ENCODE peak calls at places on chromosome 12, in eight cellular contexts. I is aorta; B is tibial nerve; T is neuronal stem cell; K is GM23338; Y is CD4-positive, CD25-positive, alpha-beta regulatory T cell; E is heart right ventricle; W is lower lobe of right lung. U is an unnamed sample. For H3K27me3, the result is how much of the 10 kb centered on the place peaks cover.

GRCh38 chr12:82099216-82099615 is 259.0 kb downstream of the CCDC59 start:
- DNase-seq in I (no peak), B (no peak), T (no peak), K (no peak), Y (no peak), E (no peak), W (no peak), U (no peak)

GRCh38 chr12:40106655-40107054 is 774 bp upstream of the SLC2A13 start:
- DNase-seq in I (no peak), B (no peak), T (no peak), K (peak), Y (no peak), E (no peak), W (no peak), U (no peak)

GRCh38 chr12:48765753-48766162 is 23.1 kb downstream of the ADCY6 start:
- DNase-seq in I (peak), B (no peak), T (no peak), K (no peak), Y (peak), E (no peak), W (no peak), U (no peak)

GRCh38 chr12:99282086-99282485 is 365.5 kb upstream of the GARIN6 start:
- DNase-seq in I (no peak), B (no peak), T (no peak), K (no peak), Y (no peak), E (no peak), W (no peak), U (no peak)

GRCh38 chr12:91871751-91872150 is 273.9 kb downstream of the BTG1 start:
- DNase-seq in I (no peak), B (no peak), T (no peak), K (no peak), Y (no peak), E (no peak), W (no peak), U (no peak)

GRCh38 chr12:69052613-69053408 is 119.8 kb upstream of the CPM start:
- DNase-seq in I (no peak), B (no peak), T (no peak), K (peak), Y (peak), E (no peak), W (no peak), U (no peak)

GRCh38 chr12:92493816-92494215 is 209.0 kb upstream of the PLEKHG7 start:
- DNase-seq in I (no peak), B (no peak), T (no peak), K (no peak), Y (peak), E (no peak), W (no peak), U (no peak)

GRCh38 chr12:1911598-1912575 is 6.6 kb downstream of the CACNA2D4 start:
- DNase-seq in I (peak), B (no peak), T (no peak), K (no peak), Y (no peak), E (no peak), W (peak), U (no peak)

GRCh38 chr12:130832561-130833209 is 6.4 kb downstream of the STX2 start:
- DNase-seq in I (no peak), B (no peak), T (no peak), K (no peak), Y (no peak), E (no peak), W (no peak), U (no peak)

GRCh38 chr12:11836282-11836963 is 186.9 kb downstream of the ETV6 start:
- DNase-seq in I (no peak), B (no peak), T (no peak), K (no peak), Y (no peak), E (no peak), W (peak), U (peak)

GRCh38 chr12:47509398-47509851 is 196.4 kb downstream of the RPAP3 start:
- DNase-seq in I (no peak), B (no peak), T (no peak), K (no peak), Y (no peak), E (no peak), W (no peak), U (no peak)

GRCh38 chr12:6647083-6647604 is at the start of gene ACRBP:
- DNase-seq in I (peak), B (peak), T (peak), K (peak), Y (peak), E (peak), W (peak), U (peak)

GRCh38 chr12:121513464-121514183 is 67.2 kb downstream of the KDM2B start:
- DNase-seq in I (no peak), B (no peak), T (no peak), K (peak), Y (peak), E (no peak), W (peak), U (peak)

GRCh38 chr12:15131462-15131861 is 89.8 kb downstream of the RERG start:
- DNase-seq in I (no peak), B (no peak), T (no peak), K (no peak), Y (no peak), E (no peak), W (no peak), U (no peak)

GRCh38 chr12:71092290-71092689 is 65.5 kb downstream of the TSPAN8 start:
- DNase-seq in I (no peak), B (no peak), T (no peak), K (no peak), Y (no peak), E (no peak), W (no peak), U (no peak)

GRCh38 chr12:59695379-59695778 is 99.5 kb downstream of the SLC16A7 start:
- DNase-seq in I (no peak), B (no peak), T (no peak), K (no peak), Y (no peak), E (no peak), W (no peak), U (no peak)

GRCh38 chr12:18323159-18323558 is 61.8 kb downstream of the PIK3C2G start:
- DNase-seq in I (no peak), B (no peak), T (no peak), K (no peak), Y (no peak), E (no peak), W (no peak), U (no peak)

GRCh38 chr12:122867701-122868461 is 28.0 kb downstream of the VPS37B start:
- DNase-seq in I (peak), B (no peak), T (no peak), K (peak), Y (no peak), E (peak), W (peak), U (peak)

GRCh38 chr12:76462668-76463224 is 96.8 kb downstream of the OSBPL8 start:
- DNase-seq in I (no peak), B (no peak), T (no peak), K (no peak), Y (no peak), E (no peak), W (no peak), U (no peak)

GRCh38 chr12:29889737-29890136 is 106.0 kb upstream of the TMTC1 start:
- DNase-seq in I (no peak), B (peak), T (peak), K (peak), Y (no peak), E (no peak), W (no peak), U (no peak)

GRCh38 chr12:3604281-3604680 is 113.3 kb downstream of the PRMT8 start:
- DNase-seq in I (peak), B (no peak), T (no peak), K (peak), Y (no peak), E (no peak), W (no peak), U (peak)

GRCh38 chr12:45130881-45131281 is 80.0 kb upstream of the DBX2 start:
- DNase-seq in I (peak), B (peak), T (peak), K (peak), Y (peak), E (peak), W (no peak), U (no peak)

GRCh38 chr12:18868673-18869072 is 130.8 kb downstream of the CAPZA3 start:
- DNase-seq in I (no peak), B (no peak), T (no peak), K (no peak), Y (no peak), E (no peak), W (no peak), U (no peak)

GRCh38 chr12:1540690-1541089 is 53.7 kb downstream of the FBXL14 start:
- DNase-seq in I (no peak), B (no peak), T (no peak), K (no peak), Y (no peak), E (no peak), W (no peak), U (no peak)

GRCh38 chr12:39348523-39348922 is 94.4 kb downstream of the KIF21A start:
- DNase-seq in I (no peak), B (no peak), T (no peak), K (no peak), Y (no peak), E (no peak), W (no peak), U (no peak)

GRCh38 chr12:29921307-29921706 is 137.6 kb upstream of the TMTC1 start:
- DNase-seq in I (no peak), B (no peak), T (no peak), K (no peak), Y (no peak), E (no peak), W (no peak), U (no peak)

GRCh38 chr12:52713960-52714886 is 10.9 kb upstream of the KRT77 start:
- DNase-seq in I (no peak), B (no peak), T (peak), K (peak), Y (no peak), E (no peak), W (no peak), U (no peak)
- H3K4me3 ChIP-seq in I (no peak), B (peak), T (peak), K (peak), Y (no peak), E (peak), W (no peak), U (no peak)

DNA sequence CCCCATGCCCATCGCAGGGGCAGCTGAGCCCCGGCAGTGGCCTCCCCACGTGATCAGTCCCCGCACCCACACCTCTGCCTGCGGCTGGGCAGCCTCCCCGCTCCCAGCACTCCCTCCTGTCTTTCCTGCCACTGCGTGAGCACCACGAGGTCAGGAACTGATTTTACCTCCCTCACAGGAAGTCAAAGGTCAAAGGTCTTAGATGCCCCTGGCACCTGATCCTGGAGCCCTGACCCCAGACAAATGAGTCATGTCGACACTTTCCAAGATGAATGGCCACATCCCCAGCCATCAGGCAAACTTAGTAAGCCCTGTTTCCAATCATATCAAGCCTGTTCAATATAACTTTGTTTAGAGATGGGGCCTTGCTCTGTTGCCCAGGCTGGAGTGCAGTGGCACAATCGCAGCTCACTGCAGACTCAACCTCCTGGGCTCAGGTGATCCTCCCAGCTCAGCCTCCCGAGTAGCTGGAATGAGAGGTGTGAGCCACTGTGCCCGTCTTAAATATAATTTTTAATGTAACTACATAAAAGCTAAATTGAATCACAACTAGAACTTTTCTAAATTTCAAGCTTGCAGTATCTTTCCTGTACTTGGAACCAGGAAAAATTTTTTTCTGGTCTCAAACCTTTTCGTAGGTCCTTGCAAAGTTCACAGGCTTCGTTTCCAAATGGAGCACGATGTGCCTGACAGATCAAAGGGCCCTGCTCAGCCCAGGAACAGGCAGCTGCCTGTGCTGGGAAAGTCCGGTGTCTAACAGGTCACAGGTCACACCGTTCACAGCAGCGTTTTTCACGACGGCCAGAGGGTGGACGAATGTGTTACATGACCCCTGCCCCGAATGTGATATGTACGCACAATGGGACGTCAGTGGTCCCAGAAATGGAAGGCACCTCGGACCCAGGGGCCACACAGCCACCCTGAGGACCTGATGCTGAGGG is 1.9 kb downstream of the LRCOL1 start:
- DNase-seq in I (no peak), B (no peak), T (no peak), K (no peak), Y (no peak), E (no peak), W (no peak), U (no peak)
- H3K27me3 ChIP-seq in I (under half), B (half or more), T (under half), K (half or more), Y (under half), E (half or more), W (half or more), U (under half)

DNA sequence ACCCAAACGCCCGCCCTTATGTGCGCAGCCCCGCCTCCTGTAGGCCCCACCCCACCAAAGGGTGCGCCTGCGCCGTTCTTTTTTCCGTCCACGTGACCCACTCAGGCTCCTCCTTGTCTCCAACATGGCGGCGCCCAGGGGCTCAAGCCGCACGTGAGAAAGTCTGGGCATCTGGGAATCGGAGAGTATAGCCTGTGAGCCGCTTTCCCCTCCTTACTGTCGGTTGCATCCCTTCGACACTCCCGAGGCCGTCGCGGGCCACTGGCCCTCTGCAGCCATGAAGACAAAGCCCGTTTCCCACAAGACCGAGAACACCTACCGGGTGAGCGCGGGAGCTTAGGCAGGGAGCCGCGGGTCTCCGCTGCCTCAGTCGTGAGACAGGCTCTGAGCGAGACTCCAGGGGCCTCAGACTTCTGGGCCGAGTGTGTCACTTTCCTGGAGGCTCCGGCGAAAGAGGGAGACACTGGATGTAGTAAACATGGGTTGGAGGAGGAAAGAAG is at the start of gene UTP20:
- DNase-seq in I (peak), B (peak), T (peak), K (peak), Y (peak), E (peak), W (peak), U (peak)
- H3K27ac ChIP-seq in I (no peak), B (no peak), T (no peak), K (no peak), Y (peak), E (no peak), W (no peak), U (peak)

GRCh38 chr12:104955703-104956102 is 2.4 kb downstream of the SLC41A2 start:
- DNase-seq in I (no peak), B (no peak), T (no peak), K (no peak), Y (no peak), E (no peak), W (no peak), U (no peak)
- H3K4me3 ChIP-seq in I (no peak), B (no peak), T (no peak), K (no peak), Y (no peak), E (no peak), W (no peak), U (no peak)

GRCh38 chr12:111034148-111034910 is 114.0 kb upstream of the MYL2 start:
- DNase-seq in I (no peak), B (no peak), T (peak), K (peak), Y (no peak), E (no peak), W (no peak), U (no peak)

GRCh38 chr12:111031956-111032919 is 111.9 kb upstream of the MYL2 start:
- DNase-seq in I (no peak), B (no peak), T (no peak), K (no peak), Y (no peak), E (no peak), W (no peak), U (no peak)

GRCh38 chr12:111034911-111035577 is 114.7 kb upstream of the MYL2 start:
- DNase-seq in I (no peak), B (no peak), T (peak), K (peak), Y (no peak), E (no peak), W (no peak), U (no peak)

GRCh38 chr12:111035578-111036301 is 115.4 kb upstream of the MYL2 start:
- DNase-seq in I (no peak), B (no peak), T (peak), K (peak), Y (no peak), E (no peak), W (no peak), U (no peak)

GRCh38 chr12:111033281-111034147 is 113.1 kb upstream of the MYL2 start:
- DNase-seq in I (no peak), B (no peak), T (peak), K (peak), Y (no peak), E (no peak), W (no peak), U (no peak)
- H3K27me3 ChIP-seq in I (under half), B (half or more), T (under half), K (half or more), Y (under half), E (half or more), W (half or more), U (half or more)

DNA sequence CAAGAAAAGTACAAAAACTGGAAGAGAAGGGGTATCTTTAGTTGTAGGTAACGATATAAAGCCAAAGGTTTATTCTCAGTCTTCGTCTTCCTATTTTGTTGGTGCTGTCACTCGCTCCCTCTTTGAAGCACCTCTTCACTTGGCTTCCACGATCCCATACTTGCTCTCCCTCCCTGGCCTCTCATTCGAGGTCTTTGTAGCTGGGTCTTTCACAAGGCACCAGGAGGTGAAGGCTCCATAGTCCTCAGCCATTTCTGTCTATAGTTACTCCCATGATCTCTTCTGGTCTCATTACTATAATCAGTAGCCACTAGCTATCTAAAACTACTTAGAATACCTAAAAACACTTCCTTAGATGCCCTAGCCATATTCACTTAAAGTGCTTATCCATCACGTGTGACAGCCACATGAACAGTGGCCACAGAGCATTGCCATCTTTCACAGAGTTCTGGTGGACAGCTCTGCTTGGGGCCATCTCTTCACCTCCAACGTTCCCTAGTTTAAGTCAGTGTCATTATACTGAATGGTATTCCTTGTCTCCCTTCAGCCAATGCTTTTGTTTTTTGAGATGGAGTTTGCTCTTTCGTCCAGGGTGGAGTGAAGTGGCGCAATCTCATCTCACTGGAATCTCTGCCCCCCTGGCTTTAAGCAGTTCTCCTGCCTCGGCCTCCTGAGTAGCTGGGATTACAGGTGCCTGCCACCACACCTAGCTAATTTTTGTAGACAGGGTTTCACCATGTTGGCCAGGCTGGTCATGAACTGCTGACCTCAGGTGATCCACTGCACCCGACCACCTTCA is 57.1 kb downstream of the ATP2A2 start:
- DNase-seq in I (no peak), B (no peak), T (no peak), K (no peak), Y (no peak), E (no peak), W (no peak), U (no peak)
- H3K27ac ChIP-seq in I (no peak), B (no peak), T (no peak), K (peak), Y (no peak), E (no peak), W (peak), U (no peak)